ENCODE peak calls at places on chromosomes 1 and 21, in seven cellular contexts. One of them, this sample, is unnamed.

GRCh38 chr1:201226178-201226514 is 35.5 kb downstream of the IGFN1 start:
- DNase-seq in IMR-90: no peak
- DNase-seq in H1: no peak
- DNase-seq in neuronal stem cell: no peak
- DNase-seq in H9: no peak
- DNase-seq in mesenchymal stem cell: no peak
- DNase-seq in trophoblast cell: no peak
- DNase-seq in this sample: no peak

GRCh38 chr1:70963374-70963773 is 84.2 kb downstream of the PTGER3 start:
- DNase-seq in IMR-90: no peak
- DNase-seq in H1: no peak
- DNase-seq in neuronal stem cell: no peak
- DNase-seq in H9: peak; percentile 34
- DNase-seq in mesenchymal stem cell: no peak
- DNase-seq in trophoblast cell: no peak
- DNase-seq in this sample: no peak

GRCh38 chr21:35664683-35665082 is 395.6 kb downstream of the SETD4 start:
- DNase-seq in IMR-90: peak; percentile 77
- DNase-seq in H1: no peak
- DNase-seq in neuronal stem cell: no peak
- DNase-seq in H9: no peak
- DNase-seq in mesenchymal stem cell: no peak
- DNase-seq in trophoblast cell: no peak
- DNase-seq in this sample: no peak

GRCh38 chr1:153617677-153618076 is 1.6 kb upstream of the S100A14 start:
- DNase-seq in IMR-90: no peak
- DNase-seq in H1: peak; percentile 54
- DNase-seq in neuronal stem cell: peak; percentile 37
- DNase-seq in H9: peak; percentile 75
- DNase-seq in mesenchymal stem cell: peak; percentile 70
- DNase-seq in trophoblast cell: peak; percentile 83
- DNase-seq in this sample: peak; percentile 85

GRCh38 chr21:35737899-35738341 is 322.4 kb downstream of the SETD4 start:
- DNase-seq in IMR-90: no peak
- DNase-seq in H1: no peak
- DNase-seq in neuronal stem cell: no peak
- DNase-seq in H9: no peak
- DNase-seq in mesenchymal stem cell: peak; percentile 77
- DNase-seq in trophoblast cell: no peak
- DNase-seq in this sample: no peak

GRCh38 chr1:77671836-77672235 is 10.6 kb downstream of the ZZZ3 start:
- DNase-seq in IMR-90: peak; percentile 53
- DNase-seq in H1: no peak
- DNase-seq in neuronal stem cell: no peak
- DNase-seq in H9: no peak
- DNase-seq in mesenchymal stem cell: peak; percentile 37
- DNase-seq in trophoblast cell: peak; percentile 56
- DNase-seq in this sample: no peak

GRCh38 chr1:222370911-222371717 is 176.8 kb downstream of the HHIPL2 start:
- DNase-seq in IMR-90: peak; percentile 99
- DNase-seq in H1: no peak
- DNase-seq in neuronal stem cell: no peak
- DNase-seq in H9: no peak
- DNase-seq in mesenchymal stem cell: peak; percentile 88
- DNase-seq in trophoblast cell: no peak
- DNase-seq in this sample: peak; percentile 32

GRCh38 chr1:99766378-99766800 is at the start of gene FRRS1:
- DNase-seq in IMR-90: peak; percentile 64
- DNase-seq in H1: peak; percentile 29
- DNase-seq in neuronal stem cell: peak; percentile 31
- DNase-seq in H9: peak; percentile 72
- DNase-seq in mesenchymal stem cell: peak; percentile 70
- DNase-seq in trophoblast cell: peak; percentile 97
- DNase-seq in this sample: peak; percentile 91

GRCh38 chr1:199298825-199299224 is 660.0 kb downstream of the PTPRC start:
- DNase-seq in IMR-90: peak; percentile 11
- DNase-seq in H1: no peak
- DNase-seq in neuronal stem cell: no peak
- DNase-seq in H9: no peak
- DNase-seq in mesenchymal stem cell: peak; percentile 81
- DNase-seq in trophoblast cell: no peak
- DNase-seq in this sample: no peak

GRCh38 chr1:245240648-245241165 is 85.9 kb downstream of the KIF26B start:
- DNase-seq in IMR-90: no peak
- DNase-seq in H1: no peak
- DNase-seq in neuronal stem cell: no peak
- DNase-seq in H9: no peak
- DNase-seq in mesenchymal stem cell: no peak
- DNase-seq in trophoblast cell: no peak
- DNase-seq in this sample: no peak

GRCh38 chr1:220787069-220787614 is 429 bp downstream of the MTARC1 start:
- DNase-seq in IMR-90: no peak
- DNase-seq in H1: no peak
- DNase-seq in neuronal stem cell: no peak
- DNase-seq in H9: peak; percentile 67
- DNase-seq in mesenchymal stem cell: no peak
- DNase-seq in trophoblast cell: peak; percentile 88
- DNase-seq in this sample: peak; percentile 79

GRCh38 chr1:168803696-168804510 is 74.9 kb upstream of the DPT start:
- DNase-seq in IMR-90: no peak
- DNase-seq in H1: no peak
- DNase-seq in neuronal stem cell: peak; percentile 53
- DNase-seq in H9: peak; percentile 31
- DNase-seq in mesenchymal stem cell: no peak
- DNase-seq in trophoblast cell: no peak
- DNase-seq in this sample: peak; percentile 77

GRCh38 chr1:151855997-151856396 is 2.5 kb upstream of the THEM5 start:
- DNase-seq in IMR-90: no peak
- DNase-seq in H1: no peak
- DNase-seq in neuronal stem cell: no peak
- DNase-seq in H9: no peak
- DNase-seq in mesenchymal stem cell: no peak
- DNase-seq in trophoblast cell: no peak
- DNase-seq in this sample: no peak

GRCh38 chr1:234295626-234296025 is 77.6 kb upstream of the COA6 start:
- DNase-seq in IMR-90: no peak
- DNase-seq in H1: no peak
- DNase-seq in neuronal stem cell: no peak
- DNase-seq in H9: no peak
- DNase-seq in mesenchymal stem cell: no peak
- DNase-seq in trophoblast cell: no peak
- DNase-seq in this sample: no peak

GRCh38 chr1:228390649-228391048 is 16.0 kb downstream of the TRIM11 start:
- DNase-seq in IMR-90: no peak
- DNase-seq in H1: no peak
- DNase-seq in neuronal stem cell: no peak
- DNase-seq in H9: no peak
- DNase-seq in mesenchymal stem cell: no peak
- DNase-seq in trophoblast cell: no peak
- DNase-seq in this sample: no peak
- H3K79me1 ChIP-seq in IMR-90: no peaks in the 10 kb centered on the region
- H3K79me1 ChIP-seq in H1: peaks cover 2% of the 10 kb centered on the region
- H3K79me1 ChIP-seq in neuronal stem cell: no peaks in the 10 kb centered on the region
- H3K79me1 ChIP-seq in H9: no peaks in the 10 kb centered on the region
- H3K79me1 ChIP-seq in mesenchymal stem cell: peaks cover 9% of the 10 kb centered on the region
- H3K79me1 ChIP-seq in trophoblast cell: no peaks in the 10 kb centered on the region
- H3K79me1 ChIP-seq in this sample: no peaks in the 10 kb centered on the region

GRCh38 chr1:91640877-91641526 is 140.4 kb downstream of the CDC7 start:
- DNase-seq in IMR-90: no peak
- DNase-seq in H1: no peak
- DNase-seq in neuronal stem cell: no peak
- DNase-seq in H9: no peak
- DNase-seq in mesenchymal stem cell: no peak
- DNase-seq in trophoblast cell: no peak
- DNase-seq in this sample: no peak
- H2BK120ac ChIP-seq in IMR-90: no peak overlapping the region
- H2BK120ac ChIP-seq in H1: no peak overlapping the region
- H2BK120ac ChIP-seq in neuronal stem cell: no peak overlapping the region
- H2BK120ac ChIP-seq in H9: no peak overlapping the region
- H2BK120ac ChIP-seq in mesenchymal stem cell: no peak overlapping the region
- H2BK120ac ChIP-seq in trophoblast cell: no peak overlapping the region
- H2BK120ac ChIP-seq in this sample: no peak overlapping the region

DNA sequence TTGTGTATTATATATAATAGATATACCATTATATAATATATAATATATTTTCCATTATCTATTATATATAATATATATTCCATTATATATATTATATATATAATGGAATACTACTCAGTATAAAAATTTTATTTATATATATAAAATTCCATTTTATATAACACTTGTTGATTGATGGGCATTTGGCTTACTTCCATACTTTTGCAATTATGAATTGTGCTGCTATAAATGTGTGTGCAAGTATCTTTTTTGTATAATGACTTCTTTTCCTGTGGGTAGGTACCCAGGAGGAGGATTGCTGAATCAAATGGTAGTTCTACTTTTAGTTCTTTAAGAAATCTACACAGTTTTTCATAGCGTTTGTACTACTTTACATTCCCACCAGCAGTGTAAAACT is 1211.1 kb downstream of the NCAM2 start:
- DNase-seq in IMR-90: no peak
- DNase-seq in H1: no peak
- DNase-seq in neuronal stem cell: no peak
- DNase-seq in H9: no peak
- DNase-seq in mesenchymal stem cell: no peak
- DNase-seq in trophoblast cell: no peak
- DNase-seq in this sample: no peak
- H3K79me1 ChIP-seq in IMR-90: no peaks in the 10 kb centered on the region
- H3K79me1 ChIP-seq in H1: no peaks in the 10 kb centered on the region
- H3K79me1 ChIP-seq in neuronal stem cell: no peaks in the 10 kb centered on the region
- H3K79me1 ChIP-seq in H9: no peaks in the 10 kb centered on the region
- H3K79me1 ChIP-seq in mesenchymal stem cell: no peaks in the 10 kb centered on the region
- H3K79me1 ChIP-seq in trophoblast cell: no peaks in the 10 kb centered on the region
- H3K79me1 ChIP-seq in this sample: no peaks in the 10 kb centered on the region

DNA sequence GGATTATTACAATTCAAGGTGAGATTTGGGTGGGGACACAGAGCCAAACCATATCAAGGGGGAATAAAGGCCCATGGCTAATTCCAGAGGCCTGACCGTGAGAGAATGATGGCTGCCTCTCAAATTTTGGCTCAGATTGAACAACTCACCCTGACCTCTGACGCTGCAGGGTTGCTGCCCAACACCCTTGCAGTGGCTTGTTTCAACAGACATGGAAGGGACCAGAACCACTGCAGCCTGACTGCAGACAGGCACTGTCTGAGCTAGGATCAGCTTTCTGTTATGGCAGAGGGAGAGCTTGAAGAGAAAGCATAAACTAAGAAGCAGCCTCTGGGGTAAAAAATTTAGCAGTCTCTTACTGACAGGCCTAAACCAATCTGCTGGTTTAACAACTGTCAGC is 90.2 kb upstream of the GADD45A start:
- DNase-seq in IMR-90: no peak
- DNase-seq in H1: no peak
- DNase-seq in neuronal stem cell: no peak
- DNase-seq in H9: no peak
- DNase-seq in mesenchymal stem cell: no peak
- DNase-seq in trophoblast cell: no peak
- DNase-seq in this sample: no peak
- H2BK120ac ChIP-seq in IMR-90: no peak overlapping the region
- H2BK120ac ChIP-seq in H1: no peak overlapping the region
- H2BK120ac ChIP-seq in neuronal stem cell: no peak overlapping the region
- H2BK120ac ChIP-seq in H9: no peak overlapping the region
- H2BK120ac ChIP-seq in mesenchymal stem cell: no peak overlapping the region
- H2BK120ac ChIP-seq in trophoblast cell: no peak overlapping the region
- H2BK120ac ChIP-seq in this sample: no peak overlapping the region

GRCh38 chr1:224697888-224698450 is 81.9 kb downstream of the CNIH3 start:
- DNase-seq in IMR-90: no peak
- DNase-seq in H1: no peak
- DNase-seq in neuronal stem cell: no peak
- DNase-seq in H9: no peak
- DNase-seq in mesenchymal stem cell: no peak
- DNase-seq in trophoblast cell: no peak
- DNase-seq in this sample: no peak
- H3K79me1 ChIP-seq in IMR-90: no peaks in the 10 kb centered on the region
- H3K79me1 ChIP-seq in H1: no peaks in the 10 kb centered on the region
- H3K79me1 ChIP-seq in neuronal stem cell: no peaks in the 10 kb centered on the region
- H3K79me1 ChIP-seq in H9: no peaks in the 10 kb centered on the region
- H3K79me1 ChIP-seq in mesenchymal stem cell: peaks cover 24% of the 10 kb centered on the region
- H3K79me1 ChIP-seq in trophoblast cell: no peaks in the 10 kb centered on the region
- H3K79me1 ChIP-seq in this sample: no peaks in the 10 kb centered on the region

GRCh38 chr1:208374391-208374941 is 130.3 kb upstream of the PLXNA2 start:
- DNase-seq in IMR-90: no peak
- DNase-seq in H1: no peak
- DNase-seq in neuronal stem cell: no peak
- DNase-seq in H9: no peak
- DNase-seq in mesenchymal stem cell: peak; percentile 38
- DNase-seq in trophoblast cell: peak; percentile 78
- DNase-seq in this sample: peak; percentile 97
- H2BK120ac ChIP-seq in IMR-90: no peak overlapping the region
- H2BK120ac ChIP-seq in H1: no peak overlapping the region
- H2BK120ac ChIP-seq in neuronal stem cell: no peak overlapping the region
- H2BK120ac ChIP-seq in H9: no peak overlapping the region
- H2BK120ac ChIP-seq in mesenchymal stem cell: no peak overlapping the region
- H2BK120ac ChIP-seq in trophoblast cell: no peak overlapping the region
- H2BK120ac ChIP-seq in this sample: peak overlapping the region; percentile 56

DNA sequence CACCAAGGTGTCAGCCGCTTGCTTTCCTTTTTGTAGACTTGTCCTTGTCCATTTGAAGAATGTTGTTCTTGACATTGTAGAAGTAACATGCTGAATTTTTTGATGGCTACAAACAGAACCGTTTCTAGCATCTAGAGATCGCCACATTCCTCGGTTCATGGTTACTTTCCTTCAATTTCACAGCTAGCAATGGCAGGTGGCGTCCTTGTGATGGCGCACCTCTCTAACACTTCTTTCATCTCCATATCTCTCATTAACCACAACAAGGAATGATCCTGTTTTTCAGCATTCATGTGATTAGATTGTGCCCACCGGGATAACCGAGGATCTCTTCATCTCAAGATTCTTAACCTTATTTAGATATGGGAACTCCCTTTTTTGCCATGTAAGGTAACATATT is 2129.8 kb downstream of the NCAM2 start:
- DNase-seq in IMR-90: no peak
- DNase-seq in H1: no peak
- DNase-seq in neuronal stem cell: no peak
- DNase-seq in H9: peak; percentile 29
- DNase-seq in mesenchymal stem cell: no peak
- DNase-seq in trophoblast cell: no peak
- DNase-seq in this sample: peak; percentile 62
- H3K79me1 ChIP-seq in IMR-90: no peaks in the 10 kb centered on the region
- H3K79me1 ChIP-seq in H1: no peaks in the 10 kb centered on the region
- H3K79me1 ChIP-seq in neuronal stem cell: no peaks in the 10 kb centered on the region
- H3K79me1 ChIP-seq in H9: no peaks in the 10 kb centered on the region
- H3K79me1 ChIP-seq in mesenchymal stem cell: no peaks in the 10 kb centered on the region
- H3K79me1 ChIP-seq in trophoblast cell: no peaks in the 10 kb centered on the region
- H3K79me1 ChIP-seq in this sample: no peaks in the 10 kb centered on the region

DNA sequence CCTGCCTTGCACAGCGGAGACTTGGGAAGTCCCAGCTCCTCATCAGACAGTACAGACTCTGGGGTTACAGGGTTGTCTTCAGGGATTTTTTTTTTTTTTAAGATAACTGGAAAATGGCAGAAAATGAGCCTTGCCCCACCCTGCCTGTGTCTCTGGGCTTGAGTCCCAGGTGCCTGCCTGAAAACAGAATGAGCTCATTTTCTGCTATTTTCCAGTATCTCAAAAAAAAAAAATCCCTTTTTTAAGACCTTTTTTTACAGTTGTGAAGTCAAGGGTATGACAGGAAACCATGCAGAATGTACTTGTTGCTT is 10.1 kb downstream of the SLX9 start:
- DNase-seq in IMR-90: no peak
- DNase-seq in H1: no peak
- DNase-seq in neuronal stem cell: no peak
- DNase-seq in H9: no peak
- DNase-seq in mesenchymal stem cell: no peak
- DNase-seq in trophoblast cell: no peak
- DNase-seq in this sample: no peak
- H2BK120ac ChIP-seq in IMR-90: peak overlapping the region; percentile 33
- H2BK120ac ChIP-seq in H1: no peak overlapping the region
- H2BK120ac ChIP-seq in neuronal stem cell: no peak overlapping the region
- H2BK120ac ChIP-seq in H9: no peak overlapping the region
- H2BK120ac ChIP-seq in mesenchymal stem cell: no peak overlapping the region
- H2BK120ac ChIP-seq in trophoblast cell: no peak overlapping the region
- H2BK120ac ChIP-seq in this sample: no peak overlapping the region

GRCh38 chr1:2965676-2966075 is 55.6 kb upstream of the ACTRT2 start:
- DNase-seq in IMR-90: no peak
- DNase-seq in H1: no peak
- DNase-seq in neuronal stem cell: no peak
- DNase-seq in H9: no peak
- DNase-seq in mesenchymal stem cell: no peak
- DNase-seq in trophoblast cell: no peak
- DNase-seq in this sample: no peak
- H3K79me1 ChIP-seq in IMR-90: no peaks in the 10 kb centered on the region
- H3K79me1 ChIP-seq in H1: no peaks in the 10 kb centered on the region
- H3K79me1 ChIP-seq in neuronal stem cell: no peaks in the 10 kb centered on the region
- H3K79me1 ChIP-seq in H9: no peaks in the 10 kb centered on the region
- H3K79me1 ChIP-seq in mesenchymal stem cell: no peaks in the 10 kb centered on the region
- H3K79me1 ChIP-seq in trophoblast cell: no peaks in the 10 kb centered on the region
- H3K79me1 ChIP-seq in this sample: no peaks in the 10 kb centered on the region

This sample was measured in mesendoderm.